ENCODE peak calls at places on chromosome 9, in nine cellular contexts. D is astrocyte, G is PC-3, Q is K562, T is GM12878, V is HCT116, A is H1, J is MM.1S, L is hepatocyte. E is an unnamed sample.

GRCh38 chr9:33161011-33161588 is 6.0 kb downstream of the B4GALT1 start:
- DNase-seq in Q (peak; percentile 41), V (peak; percentile 88), G (peak; percentile 93), A (no peak), T (no peak), J (no peak), D (peak; percentile 99), L (peak; percentile 88), E (no peak)

GRCh38 chr9:127142291-127142690 is 19.9 kb upstream of the ANGPTL2 start:
- DNase-seq in L (no peak), J (no peak), D (no peak), V (no peak), A (peak; percentile 43), Q (no peak), T (no peak), G (no peak), E (no peak)

GRCh38 chr9:112582371-112582770 is 95.7 kb downstream of the KIAA1958 start:
- DNase-seq in Q (no peak), V (no peak), T (no peak), L (no peak), J (no peak), G (no peak), A (no peak), D (no peak), E (no peak)

GRCh38 chr9:131386258-131386657 is 7.6 kb upstream of the PRRC2B start:
- DNase-seq in Q (no peak), J (no peak), A (no peak), L (no peak), T (no peak), V (no peak), D (no peak), G (no peak), E (no peak)

GRCh38 chr9:112831281-112831851 is 59.3 kb downstream of the SLC46A2 start:
- DNase-seq in V (no peak), A (no peak), L (no peak), Q (no peak), G (peak; percentile 52), D (no peak), T (no peak), J (no peak), E (no peak)

GRCh38 chr9:75892168-75892901 is 1.9 kb downstream of the PCSK5 start:
- DNase-seq in L (peak; percentile 76), D (no peak), J (no peak), V (no peak), T (no peak), A (peak; percentile 70), G (no peak), Q (no peak), E (no peak)

GRCh38 chr9:103210607-103211006 is 215.5 kb downstream of the CYLC2 start:
- DNase-seq in A (no peak), V (no peak), T (no peak), D (no peak), L (no peak), J (no peak), Q (no peak), G (no peak), E (no peak)

GRCh38 chr9:90057361-90057760 is 452.5 kb downstream of the GADD45G start:
- DNase-seq in L (no peak), V (no peak), J (no peak), D (no peak), A (no peak), T (no peak), Q (no peak), G (no peak), E (no peak)

GRCh38 chr9:38642951-38643350 is 22.6 kb upstream of the ANKRD18A start:
- DNase-seq in D (no peak), J (no peak), V (no peak), G (no peak), T (no peak), L (no peak), A (no peak), Q (no peak), E (no peak)

GRCh38 chr9:83956288-83957028 is 23.6 kb downstream of the HNRNPK start:
- DNase-seq in L (no peak), D (peak; percentile 38), T (no peak), G (peak; percentile 61), J (peak; percentile 15), V (no peak), Q (peak; percentile 83), A (no peak), E (peak; percentile 92)

GRCh38 chr9:33433871-33434270 is 13.5 kb downstream of the AQP3 start:
- DNase-seq in Q (no peak), A (no peak), L (no peak), J (no peak), V (no peak), G (no peak), D (no peak), T (no peak), E (no peak)

GRCh38 chr9:71632771-71633170 is 135.5 kb downstream of the CEMIP2 start:
- DNase-seq in A (no peak), G (no peak), V (no peak), T (no peak), D (peak; percentile 63), L (no peak), Q (no peak), J (no peak), E (no peak)

GRCh38 chr9:134517069-134517680 is 124.4 kb upstream of the COL5A1 start:
- DNase-seq in G (no peak), L (no peak), J (no peak), A (no peak), V (no peak), T (no peak), Q (no peak), D (no peak), E (no peak)

GRCh38 chr9:114231218-114232090 is 76.1 kb downstream of the COL27A1 start:
- DNase-seq in J (no peak), G (no peak), A (no peak), V (no peak), Q (no peak), L (no peak), T (no peak), D (no peak), E (no peak)

DNA sequence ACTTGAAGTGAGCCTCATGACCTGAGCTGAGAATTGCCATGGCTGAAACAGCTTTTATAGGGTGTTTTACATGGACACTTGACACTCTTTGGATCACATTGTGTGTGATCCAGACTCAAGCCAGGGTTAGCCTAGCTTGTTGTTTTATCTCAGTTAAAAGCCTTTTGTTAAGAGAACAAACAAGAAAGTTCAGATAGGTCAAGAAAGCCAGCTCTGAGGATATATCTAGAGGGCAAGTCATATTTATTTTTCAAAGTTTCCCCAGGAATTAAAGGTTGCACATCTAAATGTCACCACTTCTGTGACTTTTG is 134.6 kb downstream of the C9orf152 start:
- DNase-seq in J (no peak), V (no peak), A (no peak), Q (no peak), G (no peak), D (no peak), L (no peak), T (no peak), E (no peak)
- H4K20me1 ChIP-seq in J (peaks cover 46% of the 10 kb centered on the region), V (peaks cover 5% of the 10 kb centered on the region), A (no peaks in the 10 kb centered on the region), Q (no peaks in the 10 kb centered on the region), G (peaks cover 34% of the 10 kb centered on the region), D (peaks cover 68% of the 10 kb centered on the region), L (no peaks in the 10 kb centered on the region), T (no peaks in the 10 kb centered on the region), E (no peaks in the 10 kb centered on the region)

DNA sequence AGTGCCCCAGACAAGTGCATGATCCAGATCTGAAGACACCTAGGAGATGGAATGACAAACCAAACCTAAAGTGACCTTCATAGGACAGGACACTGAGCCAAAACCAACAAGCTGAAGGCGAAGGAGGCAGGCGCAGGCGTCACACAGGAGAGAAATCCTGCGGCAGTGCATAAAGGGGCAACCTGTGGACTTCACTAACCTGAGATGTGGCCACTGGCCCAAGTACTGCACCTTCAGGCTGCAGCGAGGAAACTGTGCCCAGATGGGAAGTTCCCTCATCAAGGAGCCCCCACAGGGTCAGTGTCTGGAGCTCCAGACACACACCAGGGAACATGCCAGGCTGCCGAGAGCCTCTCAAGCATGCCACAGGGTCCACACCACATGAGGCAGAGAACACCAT is 3.7 kb downstream of the IPPK start:
- DNase-seq in J (no peak), V (no peak), T (no peak), L (no peak), G (no peak), D (no peak), Q (no peak), A (no peak), E (no peak)
- H4K20me1 ChIP-seq in J (no peaks in the 10 kb centered on the region), V (no peaks in the 10 kb centered on the region), T (peaks cover 4% of the 10 kb centered on the region), L (peaks cover 18% of the 10 kb centered on the region), G (peaks cover 7% of the 10 kb centered on the region), D (peaks cover 68% of the 10 kb centered on the region), Q (peaks cover 15% of the 10 kb centered on the region), A (peaks cover 8% of the 10 kb centered on the region), E (peaks cover 11% of the 10 kb centered on the region)

GRCh38 chr9:137300607-137301085 is 1.4 kb downstream of the NRARP start:
- DNase-seq in A (peak; percentile 58), G (no peak), L (peak; percentile 47), J (no peak), V (no peak), D (no peak), Q (peak; percentile 75), T (no peak), E (no peak)
- H4K20me1 ChIP-seq in A (peaks cover 3% of the 10 kb centered on the region), G (peaks cover 10% of the 10 kb centered on the region), L (peaks cover 3% of the 10 kb centered on the region), J (no peaks in the 10 kb centered on the region), V (peaks cover 2% of the 10 kb centered on the region), D (peaks cover 3% of the 10 kb centered on the region), Q (peaks cover 13% of the 10 kb centered on the region), T (no peaks in the 10 kb centered on the region), E (no peaks in the 10 kb centered on the region)

GRCh38 chr9:20604561-20604960 is 17.7 kb downstream of the MLLT3 start:
- DNase-seq in D (no peak), A (no peak), T (no peak), G (no peak), V (no peak), Q (no peak), L (no peak), J (peak; percentile 35), E (no peak)

GRCh38 chr9:20606637-20607036 is 15.7 kb downstream of the MLLT3 start:
- DNase-seq in G (no peak), L (no peak), Q (no peak), J (no peak), T (no peak), A (no peak), V (no peak), D (no peak), E (no peak)

GRCh38 chr9:20601292-20601691 is 21.0 kb downstream of the MLLT3 start:
- DNase-seq in A (no peak), D (no peak), Q (no peak), J (no peak), L (no peak), V (no peak), G (no peak), T (no peak), E (no peak)

GRCh38 chr9:20599195-20599594 is 23.1 kb downstream of the MLLT3 start:
- DNase-seq in G (no peak), L (no peak), V (no peak), Q (no peak), T (no peak), D (peak; percentile 32), A (no peak), J (no peak), E (no peak)

DNA sequence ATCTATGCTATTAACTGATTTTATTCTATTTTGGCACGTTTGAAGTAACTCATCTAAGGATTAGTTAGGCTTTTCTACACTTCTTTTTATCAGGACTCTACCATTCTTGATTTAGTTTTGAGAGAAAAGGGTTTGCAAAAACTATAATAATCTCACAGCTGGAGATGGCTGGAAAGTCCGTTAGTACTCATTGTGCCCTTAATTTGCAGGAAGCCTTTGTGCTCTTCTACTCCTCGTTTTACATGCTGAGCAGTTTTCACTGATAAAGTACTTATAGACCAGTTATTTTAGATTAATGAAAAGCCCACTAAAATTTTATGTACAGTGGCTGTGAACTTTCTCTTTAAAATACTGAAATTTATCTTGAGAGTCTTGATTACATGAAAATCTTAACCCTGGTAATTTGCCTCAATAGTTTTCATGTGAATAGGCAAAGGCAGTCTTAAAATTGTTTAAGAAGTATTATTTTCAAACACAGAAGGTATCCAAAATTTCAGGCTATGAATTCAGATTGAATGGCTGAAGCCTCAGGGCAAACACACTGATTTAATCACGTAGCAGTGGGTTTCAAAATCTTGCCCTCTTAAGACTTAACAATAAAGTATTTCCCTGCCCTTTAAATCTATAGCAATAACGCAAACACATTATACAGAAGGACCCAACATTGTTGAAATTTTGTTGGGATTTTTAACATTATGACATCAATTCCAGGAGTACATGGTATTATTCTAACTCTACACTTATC is 18.6 kb downstream of the MLLT3 start:
- DNase-seq in J (no peak), Q (no peak), L (no peak), T (no peak), D (no peak), A (no peak), G (no peak), V (no peak), E (no peak)
- H4K20me1 ChIP-seq in J (no peaks in the 10 kb centered on the region), Q (no peaks in the 10 kb centered on the region), L (no peaks in the 10 kb centered on the region), T (no peaks in the 10 kb centered on the region), D (no peaks in the 10 kb centered on the region), A (no peaks in the 10 kb centered on the region), G (no peaks in the 10 kb centered on the region), V (no peaks in the 10 kb centered on the region), E (peaks cover 14% of the 10 kb centered on the region)

E was measured in Karpas-422.